ENCODE peak calls at places on chromosome 10, in four cellular contexts. F is WERI-Rb-1, V is coronary artery, Y is GM10248. M is an unnamed sample.

GRCh38 chr10:58266826-58267712 is 625 bp downstream of the IPMK start:
- DNase-seq in F (peak; percentile 50), V (peak; percentile 86), Y (peak; percentile 27), M (no peak)

GRCh38 chr10:11673346-11674330 is 62.2 kb upstream of the USP6NL start:
- DNase-seq in F (no peak), V (no peak), Y (no peak), M (no peak)

GRCh38 chr10:74113546-74113945 is 37.1 kb downstream of the AP3M1 start:
- DNase-seq in F (no peak), V (no peak), Y (no peak), M (no peak)

GRCh38 chr10:62708569-62708968 is 96.0 kb upstream of the ADO start:
- DNase-seq in F (no peak), V (no peak), Y (no peak), M (no peak)

GRCh38 chr10:4704034-4704545 is 121.9 kb upstream of the AKR1E2 start:
- DNase-seq in F (no peak), V (no peak), Y (no peak), M (no peak)

GRCh38 chr10:77355844-77356243 is 281.8 kb downstream of the KCNMA1 start:
- DNase-seq in F (no peak), V (no peak), Y (no peak), M (no peak)

GRCh38 chr10:101848408-101848807 is 4.8 kb upstream of the KCNIP2 start:
- DNase-seq in F (no peak), V (no peak), Y (no peak), M (no peak)

GRCh38 chr10:3787001-3787400 is 2.0 kb upstream of the KLF6 start:
- DNase-seq in F (no peak), V (no peak), Y (no peak), M (no peak)

GRCh38 chr10:104309980-104310978 is 28.0 kb downstream of the ITPRIP start:
- DNase-seq in F (no peak), V (peak; percentile 96), Y (no peak), M (no peak)

GRCh38 chr10:58081353-58081752 is 186.3 kb downstream of the IPMK start:
- DNase-seq in F (no peak), V (no peak), Y (no peak), M (no peak)

GRCh38 chr10:52653221-52653501 is 119.4 kb downstream of the MBL2 start:
- DNase-seq in F (no peak), V (no peak), Y (no peak), M (no peak)

GRCh38 chr10:32600317-32600716 is 154.4 kb downstream of the CCDC7 start:
- DNase-seq in F (no peak), V (no peak), Y (no peak), M (no peak)

GRCh38 chr10:51342381-51342780 is 268.1 kb downstream of the PRKG1 start:
- DNase-seq in F (no peak), V (no peak), Y (no peak), M (no peak)

GRCh38 chr10:128147064-128147463 is 20.8 kb upstream of the MKI67 start:
- DNase-seq in F (no peak), V (no peak), Y (no peak), M (no peak)

GRCh38 chr10:370222-370825 is 235.1 kb downstream of the ZMYND11 start:
- DNase-seq in F (no peak), V (no peak), Y (no peak), M (no peak)

GRCh38 chr10:71225291-71226058 is 13.1 kb downstream of the UNC5B start:
- DNase-seq in F (no peak), V (no peak), Y (no peak), M (no peak)

GRCh38 chr10:104521901-104522827 is 118.9 kb upstream of the SORCS3 start:
- DNase-seq in F (no peak), V (no peak), Y (no peak), M (no peak)

GRCh38 chr10:125057158-125058001 is 103.0 kb downstream of the CTBP2 start:
- DNase-seq in F (peak; percentile 42), V (peak; percentile 91), Y (peak; percentile 63), M (no peak)

GRCh38 chr10:58512470-58513188 is at the start of gene BICC1:
- DNase-seq in F (peak; percentile 55), V (no peak), Y (peak; percentile 22), M (peak; percentile 88)

GRCh38 chr10:75358835-75359421 is 42.6 kb downstream of the ZNF503 start:
- DNase-seq in F (no peak), V (no peak), Y (no peak), M (no peak)

GRCh38 chr10:61409132-61409531 is 44.0 kb downstream of the TMEM26 start:
- DNase-seq in F (no peak), V (no peak), Y (no peak), M (no peak)

GRCh38 chr10:89613582-89613981 is 31.5 kb downstream of the PANK1 start:
- DNase-seq in F (no peak), V (no peak), Y (no peak), M (no peak)

GRCh38 chr10:100014129-100014762 is 4.5 kb upstream of the DNMBP start:
- DNase-seq in F (no peak), V (no peak), Y (peak; percentile 67), M (no peak)

GRCh38 chr10:69180525-69181204 is 631 bp downstream of the SUPV3L1 start:
- DNase-seq in F (peak; percentile 22), V (no peak), Y (no peak), M (no peak)

GRCh38 chr10:78860260-78860914 is 208.4 kb upstream of the ZMIZ1 start:
- DNase-seq in F (no peak), V (peak; percentile 59), Y (no peak), M (peak; percentile 69)

GRCh38 chr10:29387269-29387668 is 98.4 kb downstream of the LYZL1 start:
- DNase-seq in F (no peak), V (no peak), Y (no peak), M (no peak)

GRCh38 chr10:75956624-75957023 is 525.2 kb downstream of the LRMDA start:
- DNase-seq in F (peak; percentile 35), V (no peak), Y (no peak), M (no peak)

GRCh38 chr10:59958882-59959281 is 52.5 kb upstream of the CCDC6 start:
- DNase-seq in F (no peak), V (no peak), Y (no peak), M (no peak)

GRCh38 chr10:34758447-34758996 is 56.6 kb downstream of the PARD3 start:
- DNase-seq in F (no peak), V (no peak), Y (peak; percentile 37), M (no peak)

GRCh38 chr10:45374451-45375052 is 536 bp downstream of the ALOX5 start:
- DNase-seq in F (peak; percentile 18), V (peak; percentile 73), Y (no peak), M (no peak)

GRCh38 chr10:124705021-124705740 is 39.0 kb downstream of the FAM53B start:
- DNase-seq in F (no peak), V (no peak), Y (no peak), M (no peak)

GRCh38 chr10:697097-697875 is 7.8 kb upstream of the DIP2C start:
- DNase-seq in F (no peak), V (no peak), Y (peak; percentile 66), M (no peak)

GRCh38 chr10:108598320-108598695 is 1325.0 kb downstream of the XPNPEP1 start:
- DNase-seq in F (peak; percentile 14), V (no peak), Y (no peak), M (no peak)

GRCh38 chr10:29613791-29614190 is 21.0 kb downstream of the SVIL start:
- DNase-seq in F (no peak), V (no peak), Y (no peak), M (peak; percentile 13)

GRCh38 chr10:125146791-125147604 is 13.4 kb downstream of the CTBP2 start:
- DNase-seq in F (no peak), V (peak; percentile 90), Y (peak; percentile 43), M (no peak)

GRCh38 chr10:132640326-132641125 is 102.9 kb downstream of the INPP5A start:
- DNase-seq in F (no peak), V (peak; percentile 70), Y (no peak), M (no peak)

GRCh38 chr10:60130130-60130579 is 223.8 kb upstream of the CCDC6 start:
- DNase-seq in F (peak; percentile 93), V (no peak), Y (no peak), M (no peak)

GRCh38 chr10:92572362-92573090 is 1.4 kb downstream of the IDE start:
- DNase-seq in F (peak; percentile 65), V (no peak), Y (no peak), M (no peak)

GRCh38 chr10:51832652-51833383 is 133.4 kb upstream of the CSTF2T start:
- DNase-seq in F (no peak), V (no peak), Y (no peak), M (no peak)

GRCh38 chr10:119518176-119518575 is 24.3 kb downstream of the RGS10 start:
- DNase-seq in F (no peak), V (no peak), Y (no peak), M (no peak)

GRCh38 chr10:119515511-119516045 is 26.9 kb downstream of the RGS10 start:
- DNase-seq in F (no peak), V (no peak), Y (no peak), M (no peak)

GRCh38 chr10:119518936-119519335 is 23.6 kb downstream of the RGS10 start:
- DNase-seq in F (no peak), V (no peak), Y (no peak), M (no peak)

GRCh38 chr10:119517235-119518141 is 25.0 kb downstream of the RGS10 start:
- DNase-seq in F (no peak), V (no peak), Y (peak; percentile 66), M (no peak)

DNA sequence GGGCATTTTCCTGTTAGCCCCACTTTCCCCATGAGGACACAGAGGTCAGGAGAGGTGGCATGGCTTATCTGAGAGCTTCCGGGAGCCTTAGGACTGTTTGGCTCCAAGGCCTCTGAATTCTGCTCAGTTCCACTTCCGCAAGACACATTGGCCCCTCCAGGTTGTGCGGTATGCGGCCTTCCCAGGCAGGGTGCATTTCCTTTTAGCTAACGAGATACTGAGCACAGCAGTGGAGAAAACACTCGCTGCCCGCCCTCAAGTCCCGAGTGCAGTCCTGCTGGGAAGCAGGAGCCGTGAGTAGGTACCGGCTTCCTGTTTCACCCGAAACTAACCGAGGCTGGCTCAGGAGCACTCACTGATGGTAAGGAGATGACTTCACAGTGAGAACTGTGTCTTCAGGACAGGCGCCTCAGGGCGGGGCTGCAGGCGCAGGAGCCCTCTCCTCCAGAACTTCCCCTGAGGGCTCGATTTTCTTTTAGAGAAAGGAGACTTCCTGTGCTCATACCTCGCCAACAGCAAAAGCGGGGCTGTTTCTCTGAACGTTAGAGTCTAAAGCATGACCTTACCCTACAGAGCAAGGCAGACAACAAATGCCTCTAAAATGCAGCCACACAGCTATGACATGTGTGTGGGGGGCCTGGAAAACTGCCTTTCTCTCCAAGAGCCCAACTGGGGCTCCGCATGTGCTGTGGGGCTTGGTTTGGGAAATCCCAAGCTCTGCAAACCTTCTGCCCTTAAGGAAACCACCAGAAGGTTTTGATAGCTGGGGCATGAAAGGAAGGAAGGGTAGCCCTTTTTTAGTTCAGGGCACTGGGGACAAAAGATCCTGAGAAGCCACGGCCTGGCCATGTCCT is 25.9 kb downstream of the RGS10 start:
- DNase-seq in F (peak; percentile 62), V (no peak), Y (peak; percentile 79), M (no peak)
- TF ChIP-seq CTCF in F (no peak), V (no peak), Y (no peak), M (no peak)

GRCh38 chr10:111207525-111207924 is 130.7 kb downstream of the ADRA2A start:
- DNase-seq in F (no peak), V (no peak), Y (no peak), M (no peak)
- TF ChIP-seq CTCF in F (peak; percentile 21), V (no peak), Y (peak; percentile 18), M (no peak)

GRCh38 chr10:5977471-5978370 is at the start of gene IL15RA:
- DNase-seq in F (no peak), V (peak; percentile 85), Y (peak; percentile 93), M (peak; percentile 90)
- TF ChIP-seq CTCF in F (no peak), V (no peak), Y (peak; percentile 24), M (no peak)

GRCh38 chr10:96831200-96831866 is 765 bp upstream of the LCOR start:
- DNase-seq in F (no peak), V (no peak), Y (no peak), M (no peak)
- TF ChIP-seq CTCF in F (no peak), V (no peak), Y (no peak), M (no peak)

M was measured in osteocyte.